ENCODE peak calls at places on chromosomes 1 and 21, in eight cellular contexts. C is pancreas, G is esophagus squamous epithelium, P is Caco-2, K is cardiac muscle cell, N is fibroblast of lung, E is astrocyte, Z is aorta. S is an unnamed sample.

GRCh38 chr1:3366181-3367051 is 88.0 kb upstream of the ARHGEF16 start:
- DNase-seq in C (no peak), G (no peak), P (no peak), K (peak; percentile 57), N (peak; percentile 38), E (peak; percentile 48), Z (peak; percentile 83), S (no peak)

GRCh38 chr1:212952596-212952995 is 2.3 kb downstream of the VASH2 start:
- DNase-seq in C (no peak), G (no peak), P (no peak), K (no peak), N (no peak), E (no peak), Z (no peak), S (no peak)

GRCh38 chr21:35649186-35649585 is 411.1 kb downstream of the SETD4 start:
- DNase-seq in C (no peak), G (no peak), P (no peak), K (peak; percentile 48), N (peak; percentile 38), E (peak; percentile 50), Z (no peak), S (no peak)

GRCh38 chr1:206898089-206898908 is 1.1 kb downstream of the IL24 start:
- DNase-seq in C (no peak), G (no peak), P (no peak), K (peak; percentile 55), N (peak; percentile 72), E (peak; percentile 66), Z (no peak), S (no peak)

GRCh38 chr1:113929750-113930498 is 800 bp downstream of the HIPK1 start:
- DNase-seq in C (peak; percentile 65), G (no peak), P (peak; percentile 41), K (peak; percentile 34), N (peak; percentile 12), E (peak; percentile 14), Z (peak; percentile 68), S (peak; percentile 68)

GRCh38 chr1:234270103-234270502 is 103.2 kb upstream of the COA6 start:
- DNase-seq in C (no peak), G (no peak), P (no peak), K (no peak), N (no peak), E (no peak), Z (no peak), S (no peak)

GRCh38 chr21:42233067-42233981 is 14.4 kb downstream of the ABCG1 start:
- DNase-seq in C (peak; percentile 46), G (no peak), P (no peak), K (peak; percentile 81), N (peak; percentile 79), E (no peak), Z (peak; percentile 82), S (peak; percentile 56)

GRCh38 chr1:117654485-117655219 is 48.8 kb downstream of the TENT5C start:
- DNase-seq in C (no peak), G (no peak), P (no peak), K (no peak), N (no peak), E (no peak), Z (no peak), S (no peak)

GRCh38 chr1:110011527-110012041 is 22.8 kb upstream of the STRIP1 start:
- DNase-seq in C (no peak), G (no peak), P (peak; percentile 41), K (peak; percentile 77), N (peak; percentile 73), E (no peak), Z (no peak), S (no peak)

GRCh38 chr1:145963218-145964019 is 956 bp downstream of the ANKRD34A start:
- DNase-seq in C (no peak), G (no peak), P (no peak), K (peak; percentile 61), N (no peak), E (peak; percentile 70), Z (no peak), S (no peak)

GRCh38 chr1:234882898-234883297 is 245.7 kb downstream of the TOMM20 start:
- DNase-seq in C (no peak), G (no peak), P (no peak), K (no peak), N (no peak), E (no peak), Z (no peak), S (peak; percentile 18)

GRCh38 chr1:184296466-184297243 is 90.2 kb upstream of the C1orf21 start:
- DNase-seq in C (peak; percentile 80), G (no peak), P (no peak), K (peak; percentile 99), N (peak; percentile 91), E (peak; percentile 93), Z (peak; percentile 94), S (peak; percentile 61)

GRCh38 chr1:241470908-241471610 is 48.5 kb downstream of the FH start:
- DNase-seq in C (no peak), G (no peak), P (no peak), K (no peak), N (no peak), E (no peak), Z (no peak), S (no peak)

GRCh38 chr1:43288058-43288784 is 2.8 kb upstream of the C1orf210 start:
- DNase-seq in C (no peak), G (no peak), P (no peak), K (no peak), N (no peak), E (no peak), Z (no peak), S (no peak)

GRCh38 chr1:199490804-199491527 is 536.5 kb upstream of the NR5A2 start:
- DNase-seq in C (peak; percentile 8), G (no peak), P (no peak), K (peak; percentile 1), N (peak; percentile 58), E (peak; percentile 88), Z (no peak), S (no peak)

GRCh38 chr1:241336335-241336734 is 20.7 kb downstream of the RGS7 start:
- DNase-seq in C (no peak), G (no peak), P (no peak), K (no peak), N (peak; percentile 39), E (no peak), Z (no peak), S (no peak)

GRCh38 chr1:157399984-157400382 is 152.3 kb downstream of the FCRL5 start:
- DNase-seq in C (no peak), G (no peak), P (no peak), K (peak; percentile 59), N (no peak), E (no peak), Z (no peak), S (no peak)

GRCh38 chr1:110829955-110830553 is 42.9 kb upstream of the CD53 start:
- DNase-seq in C (no peak), G (no peak), P (no peak), K (peak; percentile 25), N (peak; percentile 2), E (no peak), Z (no peak), S (no peak)

GRCh38 chr1:86441581-86441980 is 17.6 kb downstream of the CLCA2 start:
- DNase-seq in C (no peak), G (no peak), P (no peak), K (no peak), N (no peak), E (no peak), Z (no peak), S (no peak)

GRCh38 chr1:155014709-155015508 is 12.3 kb downstream of the ZBTB7B start:
- DNase-seq in C (no peak), G (no peak), P (no peak), K (no peak), N (no peak), E (no peak), Z (no peak), S (no peak)

GRCh38 chr1:87834941-87835340 is 506.3 kb downstream of the LMO4 start:
- DNase-seq in C (no peak), G (no peak), P (no peak), K (no peak), N (no peak), E (no peak), Z (no peak), S (no peak)

GRCh38 chr1:65626003-65626402 is 166.7 kb upstream of the PDE4B start:
- DNase-seq in C (no peak), G (no peak), P (no peak), K (no peak), N (no peak), E (no peak), Z (no peak), S (no peak)

GRCh38 chr1:27635410-27636142 is 591 bp upstream of the FGR start:
- DNase-seq in C (no peak), G (no peak), P (no peak), K (no peak), N (no peak), E (no peak), Z (no peak), S (no peak)
- H3K4me3 ChIP-seq in C (no peak overlapping the region), G (no peak overlapping the region), P (no peak overlapping the region), K (no peak overlapping the region), N (no peak overlapping the region), E (no peak overlapping the region), Z (no peak overlapping the region), S (no peak overlapping the region)

DNA sequence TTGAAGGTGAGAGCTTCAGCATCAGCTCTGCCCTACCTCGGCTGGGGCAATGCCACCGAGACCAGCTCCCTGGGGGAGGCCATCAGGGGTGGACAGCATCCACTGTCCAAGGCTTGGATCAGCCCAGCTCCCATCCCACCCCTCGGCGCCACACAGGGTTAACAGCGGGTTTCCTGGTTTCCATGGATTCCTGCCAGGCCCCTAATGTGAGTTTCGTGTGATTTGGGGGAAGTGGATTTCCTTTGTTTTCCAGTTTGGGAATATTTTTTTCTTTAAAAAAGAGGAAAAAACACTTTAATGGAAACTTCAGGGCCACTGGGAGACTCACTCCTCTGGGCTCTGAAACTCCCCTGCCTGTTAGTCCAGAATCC is 34.3 kb downstream of the CASZ1 start:
- DNase-seq in C (no peak), G (no peak), P (no peak), K (no peak), N (no peak), E (no peak), Z (no peak), S (no peak)
- H3K4me1 ChIP-seq in C (peaks cover 15% of the 10 kb centered on the region), G (peaks cover 48% of the 10 kb centered on the region), P (peaks cover 10% of the 10 kb centered on the region), K (peaks cover 11% of the 10 kb centered on the region), N (no peaks in the 10 kb centered on the region), E (no peaks in the 10 kb centered on the region), Z (no peaks in the 10 kb centered on the region), S (no peaks in the 10 kb centered on the region)

DNA sequence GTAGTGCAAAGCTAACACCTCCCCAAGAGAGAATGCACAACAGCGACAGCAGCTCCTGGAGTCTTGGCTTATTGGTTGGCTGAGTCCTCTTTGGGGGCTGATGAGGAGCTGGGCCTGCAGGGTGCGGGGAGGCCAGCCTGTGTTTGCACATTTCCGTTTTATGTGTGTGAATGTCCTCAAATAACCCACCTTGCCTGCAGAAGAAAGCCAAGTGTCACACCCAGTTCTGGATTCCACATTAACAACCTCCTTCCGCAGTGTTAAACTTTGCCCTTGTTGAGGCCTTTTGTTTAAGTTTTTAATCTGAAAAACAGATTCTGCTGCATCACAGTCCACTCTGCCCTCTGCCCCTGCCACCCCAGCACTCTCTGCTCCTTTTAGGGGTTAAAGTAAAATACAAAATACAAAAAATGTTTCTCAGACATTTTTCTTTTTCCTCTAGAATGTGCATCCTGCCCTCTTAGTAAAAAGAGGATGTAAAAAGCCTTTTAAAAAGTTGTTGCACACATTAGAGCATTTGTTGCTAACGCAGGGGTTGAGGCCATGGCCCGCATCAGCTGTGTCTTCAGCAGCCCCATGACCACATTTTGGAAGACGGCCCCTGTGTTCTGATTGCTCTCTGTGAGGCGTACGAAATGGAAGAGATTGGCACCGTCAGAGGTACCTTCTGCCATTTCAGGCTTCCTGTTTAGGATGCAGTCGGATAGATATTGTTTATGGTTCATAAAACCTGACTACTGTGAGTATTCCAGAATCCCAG is 274.3 kb downstream of the TM2D1 start:
- DNase-seq in C (no peak), G (no peak), P (peak; percentile 72), K (peak; percentile 66), N (no peak), E (peak; percentile 14), Z (no peak), S (no peak)
- H3K4me3 ChIP-seq in C (no peak overlapping the region), G (no peak overlapping the region), P (no peak overlapping the region), K (no peak overlapping the region), N (no peak overlapping the region), E (no peak overlapping the region), Z (no peak overlapping the region), S (no peak overlapping the region)

GRCh38 chr1:94927405-94928175 is 680 bp upstream of the CNN3 start:
- DNase-seq in C (peak; percentile 55), G (no peak), P (peak; percentile 80), K (peak; percentile 68), N (peak; percentile 69), E (peak; percentile 58), Z (no peak), S (peak; percentile 82)
- H3K4me1 ChIP-seq in C (peaks cover 37% of the 10 kb centered on the region), G (peaks cover 17% of the 10 kb centered on the region), P (peaks cover 19% of the 10 kb centered on the region), K (peaks cover 32% of the 10 kb centered on the region), N (peaks cover 7% of the 10 kb centered on the region), E (peaks cover 35% of the 10 kb centered on the region), Z (peaks cover 8% of the 10 kb centered on the region), S (peaks cover 11% of the 10 kb centered on the region)